ENCODE peak calls at places on chromosomes 13 and 19, in four cellular contexts. One of them, this sample, is unnamed.

GRCh38 chr13:111937763-111938375 is 129.1 kb upstream of the SOX1 start:
- DNase-seq in SK-N-SH: no peak
- DNase-seq in H1: no peak
- DNase-seq in A549: no peak
- DNase-seq in this sample: no peak

GRCh38 chr13:19791953-19792537 is 9.3 kb upstream of the PSPC1 start:
- DNase-seq in H1: no peak
- DNase-seq in SK-N-SH: no peak
- DNase-seq in A549: no peak
- DNase-seq in this sample: no peak

GRCh38 chr19:30450101-30450500 is 77.9 kb downstream of the ZNF536 start:
- DNase-seq in A549: no peak
- DNase-seq in H1: peak; percentile 15
- DNase-seq in SK-N-SH: peak; percentile 84
- DNase-seq in this sample: no peak

GRCh38 chr13:46641274-46642081 is 88.5 kb downstream of the LRCH1 start:
- DNase-seq in A549: no peak
- DNase-seq in SK-N-SH: no peak
- DNase-seq in H1: no peak
- DNase-seq in this sample: no peak

GRCh38 chr13:29704648-29705047 is 109.2 kb upstream of the SLC7A1 start:
- DNase-seq in SK-N-SH: peak; percentile 64
- DNase-seq in A549: no peak
- DNase-seq in H1: no peak
- DNase-seq in this sample: no peak

GRCh38 chr19:34260771-34261173 is 6.4 kb downstream of the GARRE1 start:
- DNase-seq in A549: no peak
- DNase-seq in H1: no peak
- DNase-seq in SK-N-SH: no peak
- DNase-seq in this sample: peak; percentile 43

GRCh38 chr19:35090160-35090794 is 25.3 kb upstream of the FXYD3 start:
- DNase-seq in SK-N-SH: peak; percentile 90
- DNase-seq in A549: peak; percentile 82
- DNase-seq in H1: no peak
- DNase-seq in this sample: peak; percentile 53

GRCh38 chr13:107644136-107644535 is 571.2 kb downstream of the LIG4 start:
- DNase-seq in H1: no peak
- DNase-seq in SK-N-SH: no peak
- DNase-seq in A549: no peak
- DNase-seq in this sample: no peak

GRCh38 chr13:46134961-46135522 is 30.2 kb upstream of the CPB2 start:
- DNase-seq in A549: no peak
- DNase-seq in SK-N-SH: no peak
- DNase-seq in H1: no peak
- DNase-seq in this sample: peak; percentile 2

GRCh38 chr13:100954430-100955361 is 280.1 kb upstream of the TMTC4 start:
- DNase-seq in SK-N-SH: peak; percentile 11
- DNase-seq in A549: no peak
- DNase-seq in H1: no peak
- DNase-seq in this sample: peak; percentile 4

GRCh38 chr13:42155251-42155650 is 106.8 kb downstream of the DGKH start:
- DNase-seq in SK-N-SH: no peak
- DNase-seq in H1: no peak
- DNase-seq in A549: no peak
- DNase-seq in this sample: no peak

GRCh38 chr13:99860736-99861135 is 110.8 kb downstream of the ZIC5 start:
- DNase-seq in H1: no peak
- DNase-seq in SK-N-SH: no peak
- DNase-seq in A549: no peak
- DNase-seq in this sample: no peak

GRCh38 chr19:18932216-18932841 is 8.7 kb downstream of the HOMER3 start:
- DNase-seq in SK-N-SH: peak; percentile 99
- DNase-seq in A549: peak; percentile 48
- DNase-seq in H1: peak; percentile 95
- DNase-seq in this sample: no peak

GRCh38 chr19:45275370-45275971 is 24.4 kb downstream of the MARK4 start:
- DNase-seq in SK-N-SH: peak; percentile 85
- DNase-seq in H1: no peak
- DNase-seq in A549: no peak
- DNase-seq in this sample: peak; percentile 46

GRCh38 chr13:110652755-110653154 is 37.4 kb downstream of the NAXD start:
- DNase-seq in A549: no peak
- DNase-seq in H1: no peak
- DNase-seq in SK-N-SH: no peak
- DNase-seq in this sample: no peak

GRCh38 chr13:29767006-29767405 is 83.4 kb downstream of the UBL3 start:
- DNase-seq in H1: no peak
- DNase-seq in SK-N-SH: no peak
- DNase-seq in A549: no peak
- DNase-seq in this sample: peak; percentile 48

GRCh38 chr19:29287061-29287460 is 74.1 kb upstream of the UQCRFS1 start:
- DNase-seq in A549: no peak
- DNase-seq in SK-N-SH: peak; percentile 47
- DNase-seq in H1: no peak
- DNase-seq in this sample: no peak

GRCh38 chr13:106287351-106287750 is 248.1 kb downstream of the EFNB2 start:
- DNase-seq in H1: no peak
- DNase-seq in SK-N-SH: no peak
- DNase-seq in A549: no peak
- DNase-seq in this sample: no peak

GRCh38 chr19:36136975-36137686 is 2.7 kb upstream of the CAPNS1 start:
- DNase-seq in SK-N-SH: no peak
- DNase-seq in A549: peak; percentile 95
- DNase-seq in H1: no peak
- DNase-seq in this sample: peak; percentile 23

GRCh38 chr13:43014162-43014561 is 9.2 kb upstream of the DNAJC15 start:
- DNase-seq in H1: no peak
- DNase-seq in SK-N-SH: peak; percentile 47
- DNase-seq in A549: no peak
- DNase-seq in this sample: no peak

GRCh38 chr19:16118489-16119033 is 6.9 kb downstream of the RAB8A start:
- DNase-seq in SK-N-SH: no peak
- DNase-seq in A549: no peak
- DNase-seq in H1: no peak
- DNase-seq in this sample: no peak

GRCh38 chr13:79312456-79312855 is 93.6 kb downstream of the RBM26 start:
- DNase-seq in H1: no peak
- DNase-seq in A549: no peak
- DNase-seq in SK-N-SH: no peak
- DNase-seq in this sample: no peak

GRCh38 chr13:43545317-43545874 is 241.4 kb downstream of the ENOX1 start:
- DNase-seq in A549: no peak
- DNase-seq in SK-N-SH: no peak
- DNase-seq in H1: no peak
- DNase-seq in this sample: no peak

GRCh38 chr13:50573046-50573445 is 270.4 kb downstream of the DLEU7 start:
- DNase-seq in H1: no peak
- DNase-seq in SK-N-SH: no peak
- DNase-seq in A549: no peak
- DNase-seq in this sample: no peak

GRCh38 chr19:6464070-6464873 is at the start of gene CRB3:
- DNase-seq in H1: peak; percentile 80
- DNase-seq in A549: peak; percentile 21
- DNase-seq in SK-N-SH: no peak
- DNase-seq in this sample: no peak

DNA sequence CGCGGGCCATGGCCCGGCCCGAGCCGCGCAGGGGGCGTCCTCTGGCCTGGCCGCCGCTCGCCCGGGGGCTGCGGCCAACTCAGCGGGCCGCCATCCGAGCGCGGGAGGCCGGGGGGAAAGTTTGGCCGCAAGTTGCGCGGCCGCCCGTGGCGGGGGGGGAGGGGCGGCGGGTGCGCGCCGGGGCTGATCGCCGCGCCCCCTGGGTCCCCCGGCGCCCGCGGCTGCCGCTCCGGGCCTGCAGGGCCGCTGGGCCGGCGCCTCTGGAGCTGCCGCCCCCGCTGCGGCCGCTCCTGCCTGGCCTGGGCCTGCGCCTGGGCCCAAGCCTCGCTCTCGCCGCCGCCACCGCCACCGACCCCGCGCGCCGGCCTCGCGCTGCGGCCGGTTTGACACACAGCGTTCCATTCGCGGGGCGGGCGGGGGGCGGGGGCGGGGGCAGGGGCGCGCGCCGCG is at the start of gene NR2F6:
- DNase-seq in SK-N-SH: no peak
- DNase-seq in H1: no peak
- DNase-seq in A549: no peak
- DNase-seq in this sample: no peak
- H3K27ac ChIP-seq in SK-N-SH: peak within 1 kb of the TSS; percentile 22
- H3K27ac ChIP-seq in H1: peak within 1 kb of the TSS; percentile 92
- H3K27ac ChIP-seq in A549: peak within 1 kb of the TSS; percentile 92
- H3K27ac ChIP-seq in this sample: peak within 1 kb of the TSS; percentile 97

GRCh38 chr13:59319276-59319675 is 844.5 kb downstream of the DIAPH3 start:
- DNase-seq in SK-N-SH: no peak
- DNase-seq in H1: no peak
- DNase-seq in A549: no peak
- DNase-seq in this sample: no peak

GRCh38 chr13:59318320-59318930 is 845.3 kb downstream of the DIAPH3 start:
- DNase-seq in SK-N-SH: peak; percentile 44
- DNase-seq in A549: peak; percentile 42
- DNase-seq in H1: peak; percentile 34
- DNase-seq in this sample: peak; percentile 46

GRCh38 chr13:59320021-59320420 is 843.7 kb downstream of the DIAPH3 start:
- DNase-seq in SK-N-SH: no peak
- DNase-seq in H1: no peak
- DNase-seq in A549: no peak
- DNase-seq in this sample: no peak
- TF ChIP-seq USF2 in SK-N-SH: no peak
- TF ChIP-seq USF2 in H1: no peak
- TF ChIP-seq USF2 in A549: no peak
- TF ChIP-seq USF2 in this sample: no peak

DNA sequence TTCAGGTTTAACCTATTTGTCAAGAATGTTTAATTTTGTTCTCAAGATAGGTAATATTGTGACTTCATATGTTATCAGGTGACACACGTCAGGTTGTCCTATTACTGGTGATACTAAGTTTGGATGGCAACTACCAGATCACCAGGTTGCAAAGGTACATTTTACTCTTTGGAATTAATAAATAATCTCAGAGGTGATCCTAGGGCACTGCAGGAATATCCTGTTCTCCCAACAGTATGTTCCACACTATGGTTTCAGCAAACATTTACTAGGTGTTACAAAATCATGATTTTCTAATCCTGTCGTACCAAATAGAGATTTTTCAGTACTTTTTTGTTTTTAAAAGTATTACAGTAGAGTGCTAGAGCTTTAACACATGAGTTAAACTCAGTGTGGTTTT is 29.3 kb upstream of the MYCBP2 start:
- DNase-seq in H1: no peak
- DNase-seq in A549: no peak
- DNase-seq in SK-N-SH: no peak
- DNase-seq in this sample: no peak
- H3K27ac ChIP-seq in H1: no peak overlapping the region
- H3K27ac ChIP-seq in A549: no peak overlapping the region
- H3K27ac ChIP-seq in SK-N-SH: no peak overlapping the region
- H3K27ac ChIP-seq in this sample: no peak overlapping the region

GRCh38 chr13:40181203-40181845 is 485.1 kb downstream of the FOXO1 start:
- DNase-seq in A549: peak; percentile 42
- DNase-seq in SK-N-SH: no peak
- DNase-seq in H1: no peak
- DNase-seq in this sample: peak; percentile 17
- TF ChIP-seq USF2 in A549: no peak
- TF ChIP-seq USF2 in SK-N-SH: no peak
- TF ChIP-seq USF2 in H1: no peak
- TF ChIP-seq USF2 in this sample: no peak

GRCh38 chr13:39603424-39603947 is 493 bp upstream of the LHFPL6 start:
- DNase-seq in SK-N-SH: peak; percentile 25
- DNase-seq in A549: peak; percentile 5
- DNase-seq in H1: no peak
- DNase-seq in this sample: peak; percentile 24

GRCh38 chr13:39607876-39608275 is 4.9 kb upstream of the LHFPL6 start:
- DNase-seq in H1: no peak
- DNase-seq in A549: no peak
- DNase-seq in SK-N-SH: no peak
- DNase-seq in this sample: no peak

GRCh38 chr13:39602614-39603366 is at the start of gene LHFPL6:
- DNase-seq in A549: peak; percentile 48
- DNase-seq in H1: peak; percentile 46
- DNase-seq in SK-N-SH: peak; percentile 88
- DNase-seq in this sample: peak; percentile 77

GRCh38 chr13:39604736-39605135 is 1.7 kb upstream of the LHFPL6 start:
- DNase-seq in A549: no peak
- DNase-seq in H1: no peak
- DNase-seq in SK-N-SH: no peak
- DNase-seq in this sample: no peak

DNA sequence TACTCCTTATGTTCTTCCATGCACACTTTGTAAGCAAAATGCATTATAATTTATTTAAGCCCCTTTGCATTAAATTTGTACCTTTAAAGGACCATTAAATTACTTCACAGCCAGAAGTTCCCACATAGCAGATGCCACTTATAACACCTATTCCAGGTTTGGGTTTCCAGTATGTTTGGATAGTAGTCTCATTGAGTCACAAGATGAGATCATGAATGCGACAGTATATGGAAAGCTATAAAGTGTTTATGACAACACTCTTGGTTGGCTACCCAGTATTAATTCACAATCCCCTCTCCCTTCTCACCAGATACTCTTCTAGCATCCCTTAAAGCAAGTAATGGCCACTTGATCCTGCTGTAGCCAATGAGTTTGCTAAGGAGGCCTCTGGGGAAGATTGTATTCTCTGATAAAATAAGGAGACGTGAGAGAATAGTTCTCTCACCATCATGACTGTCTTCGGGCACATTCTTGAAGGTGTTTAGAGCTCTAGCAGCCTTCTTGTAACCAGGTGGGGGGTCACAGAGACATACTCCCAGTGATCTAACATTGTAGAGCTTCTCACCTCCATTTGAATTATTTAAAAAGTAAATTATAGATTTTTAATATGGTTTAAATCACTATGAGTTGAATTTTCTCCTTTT is 2.8 kb upstream of the LHFPL6 start:
- DNase-seq in SK-N-SH: no peak
- DNase-seq in H1: no peak
- DNase-seq in A549: no peak
- DNase-seq in this sample: no peak
- H3K27ac ChIP-seq in SK-N-SH: no peak overlapping the region
- H3K27ac ChIP-seq in H1: no peak overlapping the region
- H3K27ac ChIP-seq in A549: no peak overlapping the region
- H3K27ac ChIP-seq in this sample: no peak overlapping the region

DNA sequence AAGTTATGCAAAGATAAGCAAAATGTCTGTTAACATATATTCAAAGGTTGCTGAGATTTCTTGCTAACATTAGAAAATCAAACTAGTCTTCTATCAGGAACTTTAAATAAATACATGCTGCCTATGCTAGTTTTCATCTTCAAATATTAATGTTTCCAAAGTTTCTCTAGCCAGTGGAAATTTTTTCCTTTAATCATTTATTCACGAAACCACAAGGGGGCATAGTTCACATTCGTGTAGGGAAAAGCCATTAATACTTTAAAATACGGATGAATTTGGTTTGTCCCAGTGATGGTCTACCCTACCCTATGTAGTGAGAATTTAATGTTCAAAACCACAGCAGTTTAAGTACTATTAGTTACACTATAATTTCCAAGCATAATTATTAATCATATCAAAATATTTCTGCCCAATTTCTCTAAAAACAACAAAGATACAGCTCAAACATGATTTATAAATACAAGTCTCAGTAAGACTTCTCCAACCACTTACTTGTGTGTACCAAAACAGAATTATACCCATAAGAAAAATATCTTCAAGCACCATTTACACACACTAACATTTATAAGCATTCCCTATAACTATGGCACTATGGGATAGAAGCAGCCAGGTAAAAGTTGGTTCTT is 16.2 kb downstream of the NUFIP1 start:
- DNase-seq in SK-N-SH: peak; percentile 34
- DNase-seq in A549: peak; percentile 10
- DNase-seq in H1: no peak
- DNase-seq in this sample: peak; percentile 38
- TF ChIP-seq USF2 in SK-N-SH: no peak
- TF ChIP-seq USF2 in A549: no peak
- TF ChIP-seq USF2 in H1: no peak
- TF ChIP-seq USF2 in this sample: no peak

This sample was measured in IMR-90.